ENCODE peak calls at places on chromosomes 12 and 14, in five cellular contexts. W is lung, I is uterus, A is DND-41, D is colonic mucosa. V is an unnamed sample. For H3K4me1, the result is how much of the 10 kb centered on the place peaks cover.

GRCh38 chr12:57864811-57865751 is 18.6 kb upstream of the CTDSP2 start:
- DNase-seq in W (peak), I (peak), A (peak), D (peak), V (peak)

GRCh38 chr12:103994235-103994634 is 28.6 kb downstream of the TDG start:
- DNase-seq in W (no peak), I (no peak), A (no peak), D (no peak), V (no peak)

GRCh38 chr12:118866346-118866745 is 115.0 kb upstream of the SRRM4 start:
- DNase-seq in W (no peak), I (no peak), A (peak), D (no peak), V (no peak)

GRCh38 chr14:105197274-105197673 is 16.2 kb upstream of the NUDT14 start:
- DNase-seq in W (no peak), I (no peak), A (no peak), D (no peak), V (peak)

GRCh38 chr14:60757617-60758016 is 23.1 kb downstream of the MNAT1 start:
- DNase-seq in W (no peak), I (no peak), A (no peak), D (no peak), V (no peak)

GRCh38 chr12:7959278-7960063 is 23.5 kb upstream of the SLC2A3 start:
- DNase-seq in W (peak), I (no peak), A (peak), D (peak), V (no peak)

GRCh38 chr14:101604228-101604934 is 43.1 kb downstream of the DIO3 start:
- DNase-seq in W (peak), I (no peak), A (peak), D (no peak), V (no peak)

GRCh38 chr14:106694638-106695393 is 1168.4 kb downstream of the TMEM121 start:
- DNase-seq in W (no peak), I (no peak), A (peak), D (no peak), V (no peak)

GRCh38 chr14:104383088-104383805 is 196.3 kb upstream of the C14orf180 start:
- DNase-seq in W (no peak), I (no peak), A (no peak), D (no peak), V (no peak)

GRCh38 chr12:112979281-112979680 is 962 bp downstream of the OAS2 start:
- DNase-seq in W (no peak), I (no peak), A (peak), D (peak), V (no peak)

GRCh38 chr12:42492267-42492666 is 97.3 kb downstream of the PRICKLE1 start:
- DNase-seq in W (no peak), I (no peak), A (no peak), D (no peak), V (no peak)

GRCh38 chr12:121949643-121950397 is 31.4 kb downstream of the CFAP251 start:
- DNase-seq in W (no peak), I (no peak), A (no peak), D (no peak), V (no peak)

GRCh38 chr12:101941306-101942000 is 64.1 kb downstream of the DRAM1 start:
- DNase-seq in W (no peak), I (no peak), A (no peak), D (no peak), V (no peak)

GRCh38 chr12:78398750-78399149 is 465.8 kb upstream of the SYT1 start:
- DNase-seq in W (no peak), I (no peak), A (no peak), D (no peak), V (no peak)

GRCh38 chr14:90579816-90580215 is 183.0 kb downstream of the CALM1 start:
- DNase-seq in W (no peak), I (no peak), A (no peak), D (no peak), V (no peak)

GRCh38 chr12:19018302-19018980 is 111.1 kb upstream of the PLEKHA5 start:
- DNase-seq in W (no peak), I (no peak), A (no peak), D (no peak), V (no peak)

DNA sequence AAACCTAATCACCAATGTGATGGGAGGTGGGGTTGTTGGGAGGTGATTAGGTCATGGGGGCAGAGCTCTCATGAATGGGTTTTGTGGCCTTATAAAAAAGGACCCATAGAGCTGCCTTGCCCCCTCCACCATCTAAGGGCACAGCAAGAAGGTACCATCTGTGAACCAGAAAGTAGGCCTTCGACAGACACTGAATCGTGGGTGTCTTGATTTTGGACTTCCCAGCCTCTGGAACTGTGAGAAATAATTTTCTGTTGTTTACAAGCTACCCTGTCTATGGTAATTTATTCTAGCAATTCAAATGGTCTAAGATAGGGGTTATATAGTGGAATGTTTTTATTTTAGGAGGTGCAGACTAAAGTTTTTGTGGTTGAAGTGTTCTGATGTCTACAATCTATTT is 7.9 kb upstream of the SLC10A1 start:
- DNase-seq in W (no peak), I (no peak), A (no peak), D (no peak), V (no peak)
- H3K4me3 ChIP-seq in W (no peak), I (no peak), A (no peak), D (no peak), V (no peak)

GRCh38 chr14:73944432-73945158 is 5.3 kb downstream of the FAM161B start:
- DNase-seq in W (no peak), I (no peak), A (no peak), D (peak), V (no peak)

GRCh38 chr14:73943083-73943482 is 6.8 kb downstream of the FAM161B start:
- DNase-seq in W (peak), I (no peak), A (no peak), D (peak), V (no peak)

GRCh38 chr14:73942180-73942579 is 7.7 kb downstream of the FAM161B start:
- DNase-seq in W (no peak), I (no peak), A (no peak), D (no peak), V (no peak)

GRCh38 chr14:73949752-73950734 is at the start of the genes COQ6 and FAM161B:
- DNase-seq in W (peak), I (peak), A (peak), D (peak), V (peak)

GRCh38 chr14:73945159-73945670 is 4.7 kb downstream of the FAM161B start:
- DNase-seq in W (no peak), I (no peak), A (no peak), D (peak), V (no peak)
- H3K4me1 ChIP-seq in W (under half), I (under half), A (under half), D (under half), V (under half)

GRCh38 chr12:106098691-106099200 is 40.0 kb downstream of the NUAK1 start:
- DNase-seq in W (no peak), I (no peak), A (no peak), D (no peak), V (no peak)

GRCh38 chr12:106094304-106094703 is 44.5 kb downstream of the NUAK1 start:
- DNase-seq in W (no peak), I (no peak), A (no peak), D (no peak), V (no peak)

GRCh38 chr12:106093246-106093645 is 45.5 kb downstream of the NUAK1 start:
- DNase-seq in W (no peak), I (no peak), A (no peak), D (no peak), V (no peak)

GRCh38 chr12:106096376-106096775 is 42.4 kb downstream of the NUAK1 start:
- DNase-seq in W (no peak), I (no peak), A (no peak), D (no peak), V (peak)

GRCh38 chr12:106097011-106097410 is 41.7 kb downstream of the NUAK1 start:
- DNase-seq in W (no peak), I (no peak), A (no peak), D (no peak), V (no peak)
- H3K27ac ChIP-seq in W (no peak), I (peak), A (no peak), D (no peak), V (no peak)

GRCh38 chr12:12714276-12715001 is 2.7 kb upstream of the CDKN1B start:
- DNase-seq in W (no peak), I (no peak), A (peak), D (peak), V (peak)

GRCh38 chr12:12715128-12715458 is 2.1 kb upstream of the CDKN1B start:
- DNase-seq in W (no peak), I (no peak), A (no peak), D (no peak), V (no peak)

GRCh38 chr12:12716845-12717585 is at the start of gene CDKN1B:
- DNase-seq in W (peak), I (peak), A (peak), D (peak), V (peak)

GRCh38 chr12:12716151-12716844 is 870 bp upstream of the CDKN1B start:
- DNase-seq in W (no peak), I (no peak), A (peak), D (no peak), V (peak)

GRCh38 chr12:12715459-12716150 is 1.6 kb upstream of the CDKN1B start:
- DNase-seq in W (no peak), I (no peak), A (peak), D (peak), V (peak)
- H3K4me3 ChIP-seq in W (no peak), I (no peak), A (peak), D (peak), V (no peak)

DNA sequence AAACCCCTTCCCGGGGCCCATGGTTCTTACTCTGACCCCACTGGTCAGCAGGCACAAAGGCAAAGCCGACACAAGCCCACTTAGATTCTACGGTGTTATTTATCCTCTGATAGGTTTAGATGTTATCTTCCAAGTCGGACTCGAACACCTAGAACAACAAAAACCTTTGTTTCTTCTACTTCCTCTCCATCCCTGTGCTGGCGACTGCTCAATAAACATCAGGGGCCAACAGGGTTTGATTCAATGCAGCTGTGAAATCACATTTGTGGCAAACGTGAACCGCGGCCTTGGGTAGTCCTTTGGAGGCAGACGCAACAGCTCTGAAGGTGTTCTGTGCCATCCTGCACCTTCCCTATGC is 87.1 kb downstream of the CHGA start:
- DNase-seq in W (no peak), I (no peak), A (no peak), D (no peak), V (no peak)
- H3K4me1 ChIP-seq in W (half or more), I (under half), A (under half), D (under half), V (half or more)